ENCODE peak calls at places on chromosome 18, in five cellular contexts. D is dermis blood vessel endothelial cell; E is stimulated activated CD4-positive, alpha-beta T cell treated with anti-CD3 and anti-CD28 coated beads, Interleukin-4, amount 100 ng/mL, for 48 hours; K is Caco-2; L is activated T-helper 1 cell treated with anti-CD3 and anti-CD28 coated beads, Interleukin-12 subunit alpha, Interleukin-12 subunit beta, Interleukin-2, Interleukin-4 antibody, amounts not matched to agents 30 ng/mL and 10 ng/mL and 1 ng/mL, durations not matched to agents 14 hours and 24 hours and 36 hours. U is an unnamed sample.

GRCh38 chr18:42053188-42053781 is 98.3 kb downstream of the PIK3C3 start:
- DNase-seq in D (peak), E (peak), K (peak), L (peak), U (peak)

GRCh38 chr18:21489919-21490495 is 110.5 kb downstream of the ESCO1 start:
- DNase-seq in D (no peak), E (no peak), K (no peak), L (no peak), U (no peak)

GRCh38 chr18:77165489-77166415 is 33.2 kb upstream of the MBP start:
- DNase-seq in D (no peak), E (no peak), K (no peak), L (no peak), U (no peak)

GRCh38 chr18:44130365-44130942 is 550.2 kb upstream of the SETBP1 start:
- DNase-seq in D (peak), E (no peak), K (peak), L (no peak), U (no peak)

GRCh38 chr18:12283256-12283655 is 24.8 kb upstream of the TUBB6 start:
- DNase-seq in D (peak), E (no peak), K (peak), L (no peak), U (no peak)

GRCh38 chr18:74742573-74742972 is 144.9 kb downstream of the ZNF407 start:
- DNase-seq in D (no peak), E (no peak), K (no peak), L (no peak), U (no peak)

GRCh38 chr18:8844721-8845148 is 139.4 kb downstream of the MTCL1 start:
- DNase-seq in D (no peak), E (no peak), K (no peak), L (no peak), U (no peak)

GRCh38 chr18:70332694-70333093 is 43.8 kb downstream of the SOCS6 start:
- DNase-seq in D (no peak), E (no peak), K (no peak), L (no peak), U (no peak)

GRCh38 chr18:74331404-74331803 is 15.8 kb downstream of the C18orf63 start:
- DNase-seq in D (peak), E (no peak), K (peak), L (no peak), U (no peak)

GRCh38 chr18:30743033-30743432 is 299.5 kb downstream of the DSC3 start:
- DNase-seq in D (no peak), E (no peak), K (no peak), L (no peak), U (no peak)

GRCh38 chr18:58088723-58089074 is 44.7 kb downstream of the NEDD4L start:
- DNase-seq in D (no peak), E (no peak), K (peak), L (no peak), U (no peak)

GRCh38 chr18:28963481-28963880 is 786.6 kb upstream of the CDH2 start:
- DNase-seq in D (no peak), E (no peak), K (no peak), L (no peak), U (no peak)

GRCh38 chr18:44180683-44181082 is 500.0 kb upstream of the SETBP1 start:
- DNase-seq in D (no peak), E (no peak), K (no peak), L (no peak), U (no peak)

GRCh38 chr18:63949068-63949737 is at the start of gene HMSD:
- DNase-seq in D (peak), E (peak), K (peak), L (peak), U (peak)

GRCh38 chr18:69599377-69599776 is 198.7 kb downstream of the DOK6 start:
- DNase-seq in D (no peak), E (no peak), K (no peak), L (no peak), U (no peak)

GRCh38 chr18:69071680-69072079 is 273.8 kb downstream of the CCDC102B start:
- DNase-seq in D (no peak), E (no peak), K (no peak), L (no peak), U (no peak)

GRCh38 chr18:45357681-45358470 is 257.4 kb upstream of the SLC14A2 start:
- DNase-seq in D (no peak), E (no peak), K (no peak), L (no peak), U (no peak)

GRCh38 chr18:48553236-48553635 is 14.4 kb downstream of the CTIF start:
- DNase-seq in D (no peak), E (no peak), K (no peak), L (no peak), U (no peak)

GRCh38 chr18:30920356-30920755 is 122.2 kb downstream of the DSC3 start:
- DNase-seq in D (no peak), E (no peak), K (no peak), L (no peak), U (no peak)

U was measured in activated T-helper 2 cell treated with anti-CD3 and anti-CD28 coated beads, Interferon-gamma antibody, Interleukin-2, Interleukin-4, amounts not matched to agents 10 μg/mL and 5 μg/mL and 100 μg/mL, durations not matched to agents 14 hours and 24 hours and 36 hours.